ENCODE peak calls at places on chromosomes 4 and X, in nine cellular contexts. M, K, J, N, X, Z, C, A and Q are unnamed samples.
A peak's percentile ranks its signal among the peaks of the same experiment; 100 is the strongest.

GRCh38 chr4:24104173-24104572 is 214.3 kb upstream of the PPARGC1A start:
- DNase-seq in K (no peak), C (no peak), Z (peak; percentile 59), N (no peak), J (no peak), M (no peak), A (no peak), X (no peak), Q (peak; percentile 6)

GRCh38 chr4:123588631-123589223 is 192.1 kb downstream of the SPRY1 start:
- DNase-seq in C (no peak), Z (peak; percentile 60), J (no peak), M (no peak), K (no peak), X (no peak), A (no peak), N (no peak), Q (peak; percentile 81)

GRCh38 chr4:74267998-74268606 is 40.2 kb upstream of the EPGN start:
- DNase-seq in Z (peak; percentile 79), A (no peak), X (no peak), M (no peak), J (no peak), K (no peak), N (peak; percentile 89), C (no peak), Q (peak; percentile 29)

GRCh38 chr4:150173854-150174398 is 95.7 kb downstream of the DCLK2 start:
- DNase-seq in X (no peak), J (no peak), A (no peak), M (no peak), Z (peak; percentile 18), K (no peak), N (no peak), C (no peak), Q (peak; percentile 87)

GRCh38 chr4:147396105-147396504 is 84.8 kb upstream of the EDNRA start:
- DNase-seq in Z (no peak), X (no peak), N (no peak), A (no peak), M (no peak), C (no peak), J (no peak), K (no peak), Q (peak; percentile 52)

GRCh38 chrX:154738013-154738738 is 12.7 kb downstream of the GAB3 start:
- DNase-seq in J (no peak), Z (peak; percentile 90), X (no peak), K (no peak), A (no peak), M (no peak), N (peak; percentile 68), C (no peak), Q (peak; percentile 8)

GRCh38 chrX:79506001-79506400 is 138.9 kb upstream of the ITM2A start:
- DNase-seq in C (no peak), N (peak; percentile 1), K (no peak), Z (no peak), X (no peak), A (no peak), M (no peak), J (no peak), Q (no peak)

GRCh38 chr4:154727540-154727939 is 16.3 kb upstream of the LRAT start:
- DNase-seq in M (no peak), A (no peak), J (no peak), X (no peak), N (peak; percentile 42), Z (no peak), C (no peak), K (no peak), Q (peak; percentile 58)

GRCh38 chr4:7287274-7287917 is 95.1 kb downstream of the SORCS2 start:
- DNase-seq in J (no peak), Z (no peak), X (no peak), M (no peak), K (no peak), C (no peak), N (no peak), A (no peak), Q (no peak)

GRCh38 chrX:102154218-102154860 is 1.4 kb downstream of the BEX5 start:
- DNase-seq in C (no peak), J (peak; percentile 2), M (peak; percentile 36), A (no peak), K (peak; percentile 1), X (no peak), N (no peak), Z (no peak), Q (peak; percentile 24)

GRCh38 chr4:85543832-85544231 is 68.9 kb downstream of the ARHGAP24 start:
- DNase-seq in M (no peak), N (peak; percentile 28), J (no peak), C (no peak), Z (peak; percentile 67), X (no peak), K (no peak), A (no peak), Q (no peak)

GRCh38 chrX:7214251-7214650 is 66.3 kb upstream of the PUDP start:
- DNase-seq in A (no peak), Z (peak; percentile 8), X (no peak), K (no peak), J (no peak), N (no peak), M (no peak), C (no peak), Q (no peak)

GRCh38 chr4:113639311-113639710 is 122.2 kb downstream of the CAMK2D start:
- DNase-seq in C (no peak), Z (no peak), J (no peak), K (no peak), A (no peak), X (no peak), N (no peak), M (no peak), Q (no peak)

GRCh38 chr4:175758050-175758449 is 54.0 kb downstream of the GPM6A start:
- DNase-seq in C (no peak), A (no peak), J (no peak), K (no peak), X (no peak), N (no peak), Z (no peak), M (no peak), Q (no peak)

GRCh38 chr4:62070291-62070852 is 870.2 kb downstream of the ADGRL3 start:
- DNase-seq in A (no peak), N (no peak), C (no peak), J (no peak), Z (no peak), M (no peak), X (no peak), K (no peak), Q (no peak)

GRCh38 chr4:94871644-94872305 is 114.0 kb downstream of the BMPR1B start:
- DNase-seq in X (no peak), K (no peak), C (no peak), J (no peak), M (no peak), Z (peak; percentile 12), A (no peak), N (no peak), Q (no peak)

GRCh38 chr4:184375027-184375426 is 99.3 kb downstream of the IRF2 start:
- DNase-seq in M (no peak), A (no peak), C (no peak), J (no peak), Z (peak; percentile 41), N (peak; percentile 86), X (no peak), K (no peak), Q (peak; percentile 36)

GRCh38 chr4:38412137-38412536 is 251.9 kb upstream of the KLF3 start:
- DNase-seq in J (no peak), X (no peak), K (no peak), N (no peak), M (no peak), C (no peak), A (no peak), Z (no peak), Q (no peak)

GRCh38 chr4:30847157-30847556 is 127.0 kb downstream of the PCDH7 start:
- DNase-seq in C (no peak), N (no peak), X (no peak), J (no peak), Z (no peak), M (no peak), K (no peak), A (no peak), Q (no peak)

GRCh38 chr4:77003400-77003799 is 53.8 kb downstream of the SEPTIN11 start:
- DNase-seq in J (no peak), M (no peak), K (no peak), X (no peak), Z (peak; percentile 47), C (no peak), N (no peak), A (no peak), Q (no peak)

GRCh38 chr4:88881227-88881569 is 175.8 kb downstream of the FAM13A start:
- DNase-seq in C (no peak), M (no peak), A (no peak), N (no peak), K (no peak), X (no peak), Z (peak; percentile 8), J (no peak), Q (no peak)

GRCh38 chrX:9189286-9189685 is 155.4 kb upstream of the FAM9B start:
- DNase-seq in A (no peak), M (no peak), K (no peak), C (no peak), N (no peak), X (no peak), J (no peak), Z (no peak), Q (peak; percentile 66)

GRCh38 chrX:13906103-13906502 is 89.2 kb upstream of the GPM6B start:
- DNase-seq in N (no peak), M (no peak), Z (no peak), K (no peak), C (no peak), A (no peak), J (no peak), X (no peak), Q (no peak)

GRCh38 chr4:7806080-7806630 is 133.5 kb downstream of the AFAP1 start:
- DNase-seq in X (no peak), M (no peak), K (no peak), A (no peak), N (peak; percentile 38), Z (peak; percentile 81), J (no peak), C (no peak), Q (no peak)

GRCh38 chr4:100778431-100778830 is 260.6 kb upstream of the EMCN start:
- DNase-seq in Z (no peak), N (no peak), X (no peak), J (no peak), A (no peak), M (no peak), K (no peak), C (no peak), Q (no peak)

GRCh38 chr4:27638163-27638915 is 777.7 kb downstream of the STIM2 start:
- DNase-seq in N (peak; percentile 68), K (no peak), M (no peak), C (no peak), X (no peak), A (no peak), J (no peak), Z (no peak), Q (no peak)

GRCh38 chr4:142402156-142402555 is 443.9 kb downstream of the INPP4B start:
- DNase-seq in J (no peak), C (no peak), A (no peak), Z (peak; percentile 33), K (no peak), X (no peak), M (no peak), N (no peak), Q (no peak)

GRCh38 chrX:31483336-31483735 is 411.5 kb upstream of the FTHL17 start:
- DNase-seq in C (no peak), K (no peak), Z (peak; percentile 86), A (no peak), J (no peak), N (peak; percentile 34), X (no peak), M (no peak), Q (no peak)

GRCh38 chr4:151940290-151940689 is 179.5 kb upstream of the GATB start:
- DNase-seq in M (no peak), K (no peak), C (no peak), Z (no peak), X (no peak), J (no peak), A (no peak), N (no peak), Q (no peak)

GRCh38 chr4:150234246-150234645 is 156.0 kb downstream of the DCLK2 start:
- DNase-seq in K (no peak), N (no peak), C (no peak), M (no peak), Z (no peak), J (no peak), A (no peak), X (no peak), Q (no peak)

GRCh38 chr4:98260047-98260578 is 1.1 kb upstream of the RAP1GDS1 start:
- DNase-seq in C (no peak), M (no peak), Z (no peak), K (no peak), A (peak; percentile 8), J (peak; percentile 40), N (peak; percentile 22), X (no peak), Q (peak; percentile 77)